ENCODE peak calls at places on chromosome 1, in four cellular contexts. P, S, A and O are unnamed samples. For H3K36me3, the result is how much of the 10 kb centered on the place peaks cover.

GRCh38 chr1:53061859-53062714 is at the start of gene PODN:
- DNase-seq in P (peak), S (no peak), A (peak), O (no peak)

GRCh38 chr1:55063562-55063942 is 24.2 kb downstream of the PCSK9 start:
- DNase-seq in P (no peak), S (no peak), A (no peak), O (no peak)

GRCh38 chr1:21256776-21257175 is 33.5 kb downstream of the ECE1 start:
- DNase-seq in P (no peak), S (no peak), A (no peak), O (no peak)

GRCh38 chr1:244796719-244797406 is 38.6 kb upstream of the COX20 start:
- DNase-seq in P (peak), S (peak), A (peak), O (peak)

GRCh38 chr1:2230781-2231666 is 2.9 kb downstream of the SKI start:
- DNase-seq in P (peak), S (peak), A (no peak), O (no peak)

GRCh38 chr1:25046194-25046532 is 116.1 kb upstream of the RUNX3 start:
- DNase-seq in P (no peak), S (no peak), A (no peak), O (no peak)

GRCh38 chr1:216599851-216600250 is 123.4 kb downstream of the ESRRG start:
- DNase-seq in P (no peak), S (no peak), A (no peak), O (no peak)

GRCh38 chr1:202297291-202297690 is 44.4 kb downstream of the UBE2T start:
- DNase-seq in P (no peak), S (no peak), A (no peak), O (no peak)

GRCh38 chr1:109181085-109181806 is 32.5 kb upstream of the SARS1 start:
- DNase-seq in P (no peak), S (no peak), A (no peak), O (no peak)

GRCh38 chr1:1080122-1080753 is 6.1 kb upstream of the RNF223 start:
- DNase-seq in P (no peak), S (no peak), A (peak), O (peak)

GRCh38 chr1:72283204-72284083 is 1.1 kb upstream of the NEGR1 start:
- DNase-seq in P (peak), S (peak), A (peak), O (peak)

GRCh38 chr1:234963904-234964702 is 164.5 kb downstream of the TOMM20 start:
- DNase-seq in P (peak), S (no peak), A (no peak), O (no peak)

GRCh38 chr1:111399792-111400610 is 27.5 kb downstream of the OVGP1 start:
- DNase-seq in P (peak), S (peak), A (no peak), O (peak)

GRCh38 chr1:169288011-169288414 is 79.6 kb downstream of the NME7 start:
- DNase-seq in P (no peak), S (no peak), A (no peak), O (no peak)

GRCh38 chr1:228366851-228367741 is 39.5 kb downstream of the TRIM11 start:
- DNase-seq in P (no peak), S (no peak), A (no peak), O (no peak)

GRCh38 chr1:30668026-30668425 is 55.4 kb downstream of the MATN1 start:
- DNase-seq in P (no peak), S (no peak), A (no peak), O (no peak)

GRCh38 chr1:173161510-173162221 is 45.5 kb downstream of the TNFSF4 start:
- DNase-seq in P (no peak), S (no peak), A (no peak), O (no peak)

GRCh38 chr1:61253912-61254628 is 171.7 kb downstream of the NFIA start:
- DNase-seq in P (no peak), S (no peak), A (no peak), O (no peak)

GRCh38 chr1:200453544-200453905 is 43.7 kb upstream of the ZNF281 start:
- DNase-seq in P (no peak), S (no peak), A (no peak), O (no peak)

GRCh38 chr1:217327901-217328300 is 303.0 kb downstream of the GPATCH2 start:
- DNase-seq in P (no peak), S (no peak), A (no peak), O (no peak)

GRCh38 chr1:19435851-19436465 is 49.4 kb downstream of the CAPZB start:
- DNase-seq in P (no peak), S (no peak), A (no peak), O (no peak)

GRCh38 chr1:234913771-234914170 is 214.9 kb downstream of the TOMM20 start:
- DNase-seq in P (no peak), S (no peak), A (no peak), O (no peak)

GRCh38 chr1:214551052-214551435 is 358 bp downstream of the PTPN14 start:
- DNase-seq in P (no peak), S (no peak), A (no peak), O (peak)

GRCh38 chr1:53585116-53585515 is 125.9 kb downstream of the DMRTB1 start:
- DNase-seq in P (peak), S (peak), A (no peak), O (no peak)

GRCh38 chr1:25816112-25816718 is 3.5 kb upstream of the MTFR1L start:
- DNase-seq in P (no peak), S (no peak), A (no peak), O (no peak)

GRCh38 chr1:211591980-211592493 is 13.1 kb upstream of the SLC30A1 start:
- DNase-seq in P (no peak), S (no peak), A (peak), O (no peak)

GRCh38 chr1:57217905-57218304 is 206.0 kb downstream of the DAB1 start:
- DNase-seq in P (no peak), S (no peak), A (no peak), O (no peak)

GRCh38 chr1:203278087-203278884 is 27.0 kb upstream of the BTG2 start:
- DNase-seq in P (no peak), S (peak), A (peak), O (peak)

GRCh38 chr1:231013391-231014015 is 26.6 kb downstream of the FAM89A start:
- DNase-seq in P (no peak), S (no peak), A (no peak), O (peak)

GRCh38 chr1:55049271-55049913 is 10.0 kb downstream of the PCSK9 start:
- DNase-seq in P (no peak), S (no peak), A (no peak), O (no peak)

GRCh38 chr1:235996048-235996785 is 68.7 kb downstream of the NID1 start:
- DNase-seq in P (no peak), S (no peak), A (no peak), O (no peak)

GRCh38 chr1:147851149-147851548 is 51.4 kb upstream of the GJA8 start:
- DNase-seq in P (no peak), S (no peak), A (no peak), O (no peak)

GRCh38 chr1:25197982-25198681 is 34.2 kb downstream of the SYF2 start:
- DNase-seq in P (no peak), S (peak), A (no peak), O (no peak)

GRCh38 chr1:7278827-7279752 is 492.0 kb upstream of the VAMP3 start:
- DNase-seq in P (no peak), S (no peak), A (no peak), O (peak)

GRCh38 chr1:209406111-209406654 is 177.3 kb upstream of the CAMK1G start:
- DNase-seq in P (no peak), S (no peak), A (no peak), O (no peak)

GRCh38 chr1:53541761-53542550 is 82.8 kb downstream of the DMRTB1 start:
- DNase-seq in P (no peak), S (no peak), A (peak), O (no peak)

GRCh38 chr1:15760520-15761211 is 2.1 kb downstream of the FBLIM1 start:
- DNase-seq in P (no peak), S (no peak), A (peak), O (peak)

GRCh38 chr1:224185208-224185607 is 2.2 kb downstream of the DEGS1 start:
- DNase-seq in P (no peak), S (no peak), A (no peak), O (no peak)
- H3K4me3 ChIP-seq in P (no peak), S (no peak), A (no peak), O (no peak)

GRCh38 chr1:224430511-224431113 is 4.0 kb downstream of the WDR26 start:
- DNase-seq in P (no peak), S (peak), A (no peak), O (no peak)

GRCh38 chr1:224427346-224427745 is 7.3 kb downstream of the WDR26 start:
- DNase-seq in P (no peak), S (no peak), A (peak), O (no peak)

GRCh38 chr1:224429616-224430015 is 5.0 kb downstream of the WDR26 start:
- DNase-seq in P (no peak), S (no peak), A (no peak), O (no peak)

DNA sequence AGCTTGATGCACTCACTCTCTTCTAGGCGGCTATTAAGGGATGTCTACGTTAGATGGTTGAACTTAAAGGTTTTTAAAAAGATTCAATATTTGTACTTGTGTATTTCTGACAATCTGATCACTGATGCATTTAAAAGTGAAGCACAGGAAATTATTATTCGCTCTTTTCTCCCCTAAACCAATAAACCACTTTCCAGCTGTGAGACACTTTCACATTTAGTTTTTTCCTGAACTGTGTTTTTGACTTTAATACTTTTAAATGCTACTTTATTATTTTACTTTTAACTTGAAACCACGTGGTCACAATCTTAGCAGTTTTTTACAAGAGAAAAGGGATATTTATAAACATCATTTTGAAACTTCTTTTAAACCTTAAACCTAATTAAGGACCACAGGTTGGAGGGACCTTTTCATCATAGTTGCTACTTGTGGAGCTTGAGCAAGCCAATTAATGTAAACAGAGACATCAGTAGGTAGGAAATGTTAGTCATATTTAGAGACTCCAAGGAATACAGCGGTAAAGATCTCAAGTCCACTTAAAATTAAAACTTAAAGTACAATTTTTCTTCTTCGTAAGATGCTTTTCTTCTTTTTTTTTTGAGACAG is 9.2 kb downstream of the WDR26 start:
- DNase-seq in P (no peak), S (no peak), A (no peak), O (no peak)
- H3K36me3 ChIP-seq in P (under half), S (under half), A (half or more), O (under half)

GRCh38 chr1:87684786-87685185 is 356.1 kb downstream of the LMO4 start:
- DNase-seq in P (no peak), S (no peak), A (no peak), O (no peak)
- H3K4me3 ChIP-seq in P (no peak), S (peak), A (no peak), O (no peak)

GRCh38 chr1:10793129-10793651 is 3.3 kb downstream of the CASZ1 start:
- DNase-seq in P (no peak), S (no peak), A (no peak), O (no peak)
- H3K36me3 ChIP-seq in P (under half), S (under half), A (under half), O (under half)

DNA sequence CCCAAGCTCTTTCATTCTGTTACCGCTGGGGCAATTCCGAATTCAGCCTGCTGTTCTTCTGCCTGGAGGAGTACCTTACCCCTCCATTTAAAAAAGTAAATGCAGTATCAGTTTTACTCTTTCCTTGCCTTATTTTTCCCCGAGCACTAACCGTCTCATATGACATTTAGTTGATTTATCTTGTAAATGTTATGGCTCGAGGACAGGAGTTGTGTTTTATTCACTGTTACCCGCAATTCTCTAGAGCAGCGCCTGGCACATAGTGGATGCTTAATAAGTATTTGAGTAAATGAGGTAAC is 425 bp upstream of the TADA1 start:
- DNase-seq in P (no peak), S (no peak), A (no peak), O (no peak)
- H3K4me3 ChIP-seq in P (peak), S (peak), A (peak), O (no peak)

GRCh38 chr1:43427941-43428340 is 25.8 kb downstream of the HYI start:
- DNase-seq in P (no peak), S (no peak), A (no peak), O (no peak)
- H3K36me3 ChIP-seq in P (half or more), S (under half), A (half or more), O (half or more)

DNA sequence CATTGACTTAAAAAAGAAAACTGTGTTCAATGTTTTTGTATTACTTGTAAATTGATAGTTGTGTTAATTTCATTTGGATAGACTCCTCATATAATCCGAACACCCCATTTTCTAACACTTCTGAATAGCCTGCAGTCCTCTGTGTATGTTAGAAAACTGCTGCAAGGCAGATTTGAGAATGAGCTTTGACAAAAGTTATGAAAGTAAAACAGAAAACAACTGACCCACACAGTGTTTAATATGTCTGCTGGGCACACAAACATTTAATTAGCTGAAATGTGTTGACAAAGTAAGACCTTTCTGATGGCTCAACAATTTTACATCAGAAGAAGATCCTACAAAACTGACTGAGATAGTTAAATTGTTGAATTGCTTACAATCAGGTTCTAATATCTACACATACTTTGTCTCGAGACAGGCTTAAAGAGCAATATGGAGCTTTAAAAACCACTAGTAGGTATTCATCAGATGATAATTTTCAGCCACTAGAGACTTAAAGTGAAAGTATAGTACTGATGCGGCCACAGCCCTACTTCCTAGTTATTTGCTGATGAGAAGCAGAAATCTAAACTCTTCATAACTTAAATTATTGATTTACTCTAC is 40.0 kb upstream of the PRMT6 start:
- DNase-seq in P (no peak), S (no peak), A (no peak), O (no peak)
- H3K4me3 ChIP-seq in P (no peak), S (no peak), A (no peak), O (no peak)

GRCh38 chr1:44423706-44424546 is 18.9 kb downstream of the RNF220 start:
- DNase-seq in P (no peak), S (no peak), A (no peak), O (peak)

GRCh38 chr1:44425327-44426082 is 20.4 kb downstream of the RNF220 start:
- DNase-seq in P (no peak), S (no peak), A (no peak), O (no peak)

GRCh38 chr1:44420535-44420934 is 15.5 kb downstream of the RNF220 start:
- DNase-seq in P (no peak), S (no peak), A (no peak), O (no peak)

GRCh38 chr1:44421374-44422028 is 16.4 kb downstream of the RNF220 start:
- DNase-seq in P (no peak), S (no peak), A (no peak), O (no peak)

DNA sequence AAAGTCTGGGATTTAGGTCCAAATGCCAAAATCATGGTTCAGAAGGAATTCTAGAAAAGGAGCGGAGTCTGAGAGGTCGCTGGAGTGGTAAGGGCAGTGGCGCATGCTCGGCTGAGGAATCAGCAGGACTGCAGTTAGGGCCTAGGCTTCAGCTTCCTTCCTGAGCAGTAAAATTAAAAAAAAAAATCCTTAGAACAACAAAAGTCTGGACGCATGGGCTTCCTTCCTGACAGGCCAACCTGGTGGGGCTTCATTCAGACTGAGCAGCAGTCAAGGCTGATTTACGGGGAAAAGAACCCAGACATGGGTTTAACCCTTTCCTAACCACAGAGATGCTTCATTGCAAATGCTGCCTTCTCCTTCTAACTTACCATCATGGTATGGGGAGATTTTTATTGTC is 17.1 kb downstream of the RNF220 start:
- DNase-seq in P (no peak), S (no peak), A (no peak), O (no peak)
- H3K36me3 ChIP-seq in P (under half), S (under half), A (under half), O (under half)

DNA sequence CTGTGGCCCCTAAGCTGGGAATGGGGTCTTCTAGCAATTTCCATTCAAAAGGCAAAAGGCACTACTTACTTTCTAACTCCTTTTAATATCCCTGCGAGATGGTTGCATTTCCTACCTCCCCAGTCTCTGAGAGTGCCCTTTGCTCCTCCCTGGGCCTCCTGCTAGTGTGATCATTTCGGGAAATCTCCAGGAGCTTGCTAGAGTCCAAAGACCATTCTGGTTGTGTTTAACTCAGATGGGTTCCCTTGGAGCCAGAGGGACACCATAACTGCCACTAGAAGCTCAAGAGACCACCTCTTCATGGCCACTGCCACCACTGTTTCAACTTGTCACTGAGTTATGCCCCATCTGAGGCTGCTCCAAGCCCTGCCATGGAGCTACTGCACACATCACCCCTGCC is 34.4 kb upstream of the CYP4B1 start:
- DNase-seq in P (no peak), S (no peak), A (no peak), O (no peak)
- H3K4me3 ChIP-seq in P (no peak), S (no peak), A (no peak), O (no peak)

DNA sequence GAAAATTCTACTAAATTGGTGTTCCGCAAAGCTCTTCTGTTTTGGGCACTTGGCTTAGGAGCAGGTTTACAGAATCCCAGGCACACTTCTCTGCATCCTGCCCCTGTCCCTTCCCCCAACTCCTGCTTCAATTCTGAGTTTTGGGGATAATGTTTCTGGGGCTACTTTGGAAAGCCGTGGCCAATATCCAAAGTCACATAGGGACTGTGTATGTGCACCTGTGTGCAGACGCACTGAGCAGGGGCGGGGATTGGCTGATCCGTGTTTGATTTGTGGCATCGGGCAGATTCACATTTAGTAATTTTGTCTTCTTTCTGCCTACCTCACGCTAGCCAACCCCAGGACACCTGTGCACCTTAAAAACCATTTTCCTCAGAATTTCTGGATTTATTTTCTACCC is 491.9 kb downstream of the SIPA1L2 start:
- DNase-seq in P (no peak), S (no peak), A (no peak), O (no peak)
- H3K36me3 ChIP-seq in P (under half), S (under half), A (under half), O (under half)